ENCODE peak calls at places on chromosome 2, in ten cellular contexts. K is LoVo; P is activated CD4-positive, alpha-beta T cell treated with anti-CD3 and anti-CD28 coated beads, Interleukin-2, amount 50 U/mL, for 4 hours; E is NCI-H1092; F is fibroblast of lung; Q is NCI-H748 treated with DMSO at 0.1 percent for 48 hours; R is M059J; W is fibroblast of pulmonary artery; Y is iris pigment epithelial cell; D is CD4-positive, alpha-beta T cell. V is an unnamed sample.

GRCh38 chr2:239688098-239688497 is 287.3 kb upstream of the HDAC4 start:
- DNase-seq in K (no peak), P (no peak), E (no peak), F (no peak), Q (no peak), R (no peak), W (no peak), Y (no peak), D (no peak), V (no peak)

GRCh38 chr2:12428786-12429185 is 287.9 kb upstream of the TRIB2 start:
- DNase-seq in K (no peak), P (no peak), E (no peak), F (peak), Q (no peak), R (peak), W (no peak), Y (no peak), D (no peak), V (no peak)

GRCh38 chr2:203412555-203413331 is 84.5 kb downstream of the ABI2 start:
- DNase-seq in K (no peak), P (no peak), E (no peak), F (no peak), Q (no peak), R (no peak), W (no peak), Y (no peak), D (no peak), V (no peak)

GRCh38 chr2:41909584-41909983 is 138.2 kb upstream of the PKDCC start:
- DNase-seq in K (no peak), P (no peak), E (no peak), F (no peak), Q (no peak), R (peak), W (no peak), Y (no peak), D (no peak), V (no peak)

GRCh38 chr2:44079686-44080085 is 83.9 kb upstream of the LRPPRC start:
- DNase-seq in K (no peak), P (no peak), E (no peak), F (no peak), Q (no peak), R (peak), W (no peak), Y (no peak), D (no peak), V (no peak)

GRCh38 chr2:219946529-219946928 is 319.1 kb downstream of the SLC4A3 start:
- DNase-seq in K (no peak), P (no peak), E (no peak), F (no peak), Q (no peak), R (no peak), W (no peak), Y (no peak), D (no peak), V (no peak)

GRCh38 chr2:53098323-53099073 is 669.1 kb upstream of the CHAC2 start:
- DNase-seq in K (peak), P (no peak), E (no peak), F (no peak), Q (no peak), R (no peak), W (no peak), Y (no peak), D (no peak), V (no peak)

GRCh38 chr2:162011718-162012564 is 62.1 kb downstream of the DPP4 start:
- DNase-seq in K (no peak), P (no peak), E (no peak), F (no peak), Q (no peak), R (peak), W (no peak), Y (no peak), D (peak), V (no peak)

GRCh38 chr2:108926561-108927380 is 62.2 kb downstream of the EDAR start:
- DNase-seq in K (no peak), P (no peak), E (no peak), F (no peak), Q (no peak), R (no peak), W (no peak), Y (no peak), D (no peak), V (no peak)

GRCh38 chr2:69779258-69779989 is 37.5 kb downstream of the ANXA4 start:
- DNase-seq in K (peak), P (no peak), E (no peak), F (no peak), Q (no peak), R (peak), W (no peak), Y (peak), D (no peak), V (no peak)

GRCh38 chr2:70121627-70122372 is 34.5 kb downstream of the PCBP1 start:
- DNase-seq in K (no peak), P (no peak), E (no peak), F (no peak), Q (no peak), R (no peak), W (no peak), Y (no peak), D (no peak), V (no peak)

GRCh38 chr2:195734395-195734794 is 77.4 kb downstream of the SLC39A10 start:
- DNase-seq in K (no peak), P (no peak), E (no peak), F (no peak), Q (no peak), R (no peak), W (no peak), Y (peak), D (no peak), V (no peak)

GRCh38 chr2:133062946-133063345 is 392.9 kb upstream of the LYPD1 start:
- DNase-seq in K (no peak), P (no peak), E (no peak), F (peak), Q (no peak), R (no peak), W (no peak), Y (no peak), D (no peak), V (no peak)

GRCh38 chr2:148926291-148926961 is 51.4 kb downstream of the KIF5C start:
- DNase-seq in K (no peak), P (peak), E (no peak), F (peak), Q (no peak), R (peak), W (peak), Y (peak), D (peak), V (no peak)

GRCh38 chr2:162233197-162233596 is 10.0 kb downstream of the FAP start:
- DNase-seq in K (no peak), P (no peak), E (no peak), F (peak), Q (no peak), R (peak), W (peak), Y (peak), D (no peak), V (no peak)

GRCh38 chr2:17226941-17227340 is 291.3 kb downstream of the RAD51AP2 start:
- DNase-seq in K (no peak), P (no peak), E (no peak), F (no peak), Q (no peak), R (no peak), W (no peak), Y (no peak), D (no peak), V (no peak)

GRCh38 chr2:98484652-98485452 is 40.2 kb downstream of the INPP4A start:
- DNase-seq in K (no peak), P (no peak), E (no peak), F (no peak), Q (no peak), R (no peak), W (no peak), Y (no peak), D (no peak), V (no peak)

GRCh38 chr2:236671820-236672520 is 102.3 kb downstream of the ACKR3 start:
- DNase-seq in K (no peak), P (no peak), E (no peak), F (no peak), Q (no peak), R (no peak), W (no peak), Y (no peak), D (no peak), V (no peak)

GRCh38 chr2:47728551-47728950 is 54.4 kb upstream of the MSH6 start:
- DNase-seq in K (no peak), P (no peak), E (no peak), F (no peak), Q (no peak), R (no peak), W (no peak), Y (no peak), D (no peak), V (no peak)

GRCh38 chr2:128307595-128307994 is 11.1 kb downstream of the HS6ST1 start:
- DNase-seq in K (no peak), P (no peak), E (no peak), F (no peak), Q (no peak), R (no peak), W (no peak), Y (no peak), D (no peak), V (no peak)

GRCh38 chr2:64311948-64312621 is 141.9 kb upstream of the LGALSL start:
- DNase-seq in K (no peak), P (no peak), E (peak), F (peak), Q (peak), R (peak), W (peak), Y (peak), D (no peak), V (peak)

GRCh38 chr2:229169751-229170150 is 101.3 kb downstream of the PID1 start:
- DNase-seq in K (no peak), P (no peak), E (no peak), F (peak), Q (no peak), R (no peak), W (peak), Y (peak), D (no peak), V (no peak)

GRCh38 chr2:86297382-86298147 is 39.9 kb downstream of the REEP1 start:
- DNase-seq in K (no peak), P (no peak), E (no peak), F (no peak), Q (no peak), R (peak), W (no peak), Y (no peak), D (no peak), V (no peak)

GRCh38 chr2:230205721-230206120 is 14.1 kb downstream of the SP110 start:
- DNase-seq in K (no peak), P (no peak), E (no peak), F (no peak), Q (no peak), R (no peak), W (no peak), Y (no peak), D (no peak), V (no peak)

GRCh38 chr2:60641866-60642788 is 88.7 kb upstream of the BCL11A start:
- DNase-seq in K (peak), P (no peak), E (no peak), F (peak), Q (peak), R (peak), W (peak), Y (peak), D (no peak), V (peak)

GRCh38 chr2:222709191-222709891 is 37.9 kb downstream of the MOGAT1 start:
- DNase-seq in K (no peak), P (no peak), E (no peak), F (peak), Q (peak), R (peak), W (peak), Y (peak), D (no peak), V (no peak)

GRCh38 chr2:115071534-115071933 is 629.1 kb downstream of the DPP10 start:
- DNase-seq in K (no peak), P (no peak), E (no peak), F (no peak), Q (no peak), R (no peak), W (no peak), Y (no peak), D (no peak), V (no peak)

GRCh38 chr2:101921319-101921960 is 70.3 kb upstream of the IL1R2 start:
- DNase-seq in K (no peak), P (no peak), E (no peak), F (no peak), Q (no peak), R (no peak), W (no peak), Y (no peak), D (no peak), V (no peak)

GRCh38 chr2:180033993-180034894 is 27.1 kb upstream of the CWC22 start:
- DNase-seq in K (peak), P (no peak), E (peak), F (peak), Q (peak), R (peak), W (peak), Y (peak), D (no peak), V (peak)

GRCh38 chr2:231714639-231715498 is 6.5 kb downstream of the PTMA start:
- DNase-seq in K (peak), P (peak), E (peak), F (peak), Q (peak), R (peak), W (peak), Y (no peak), D (peak), V (peak)

GRCh38 chr2:237653791-237654558 is 26.6 kb downstream of the LRRFIP1 start:
- DNase-seq in K (no peak), P (no peak), E (no peak), F (no peak), Q (no peak), R (no peak), W (no peak), Y (no peak), D (no peak), V (no peak)

GRCh38 chr2:33412920-33413319 is 63.5 kb upstream of the RASGRP3 start:
- DNase-seq in K (peak), P (no peak), E (no peak), F (peak), Q (no peak), R (peak), W (peak), Y (peak), D (no peak), V (no peak)

GRCh38 chr2:218879881-218880748 is 537 bp upstream of the WNT10A start:
- DNase-seq in K (no peak), P (peak), E (no peak), F (no peak), Q (no peak), R (no peak), W (no peak), Y (no peak), D (peak), V (no peak)

GRCh38 chr2:43019025-43019367 is 207.4 kb downstream of the ZFP36L2 start:
- DNase-seq in K (no peak), P (no peak), E (no peak), F (no peak), Q (no peak), R (no peak), W (no peak), Y (no peak), D (no peak), V (no peak)

V was measured in NCI-H187.